ENCODE peak calls at places on chromosome 4, in five cellular contexts. One of them, this sample, is unnamed.

GRCh38 chr4:3715251-3716033 is 50.7 kb upstream of the ADRA2C start:
- DNase-seq in CD8-positive, alpha-beta memory T cell: no peak
- DNase-seq in fibroblast of lung: no peak
- DNase-seq in dorsolateral prefrontal cortex: no peak
- DNase-seq in psoas muscle: peak; percentile 41
- DNase-seq in this sample: no peak

GRCh38 chr4:186789671-186790070 is 66.0 kb upstream of the FAT1 start:
- DNase-seq in fibroblast of lung: peak; percentile 53
- DNase-seq in dorsolateral prefrontal cortex: no peak
- DNase-seq in CD8-positive, alpha-beta memory T cell: no peak
- DNase-seq in psoas muscle: no peak
- DNase-seq in this sample: no peak

GRCh38 chr4:64251779-64252178 is 157.5 kb downstream of the TECRL start:
- DNase-seq in CD8-positive, alpha-beta memory T cell: no peak
- DNase-seq in fibroblast of lung: no peak
- DNase-seq in psoas muscle: no peak
- DNase-seq in dorsolateral prefrontal cortex: no peak
- DNase-seq in this sample: no peak

GRCh38 chr4:40335508-40335860 is 351 bp downstream of the CHRNA9 start:
- DNase-seq in fibroblast of lung: no peak
- DNase-seq in dorsolateral prefrontal cortex: no peak
- DNase-seq in CD8-positive, alpha-beta memory T cell: no peak
- DNase-seq in psoas muscle: no peak
- DNase-seq in this sample: no peak

GRCh38 chr4:107689912-107690587 is 30.0 kb downstream of the PAPSS1 start:
- DNase-seq in fibroblast of lung: peak; percentile 58
- DNase-seq in dorsolateral prefrontal cortex: no peak
- DNase-seq in CD8-positive, alpha-beta memory T cell: no peak
- DNase-seq in psoas muscle: no peak
- DNase-seq in this sample: no peak

GRCh38 chr4:188221090-188221489 is 81.8 kb downstream of the TRIML1 start:
- DNase-seq in CD8-positive, alpha-beta memory T cell: no peak
- DNase-seq in dorsolateral prefrontal cortex: no peak
- DNase-seq in fibroblast of lung: no peak
- DNase-seq in psoas muscle: no peak
- DNase-seq in this sample: no peak

GRCh38 chr4:189046642-189047041 is 894.0 kb upstream of the FRG1 start:
- DNase-seq in dorsolateral prefrontal cortex: no peak
- DNase-seq in fibroblast of lung: peak; percentile 10
- DNase-seq in CD8-positive, alpha-beta memory T cell: no peak
- DNase-seq in psoas muscle: no peak
- DNase-seq in this sample: no peak

GRCh38 chr4:23835814-23836478 is 53.9 kb downstream of the PPARGC1A start:
- DNase-seq in CD8-positive, alpha-beta memory T cell: no peak
- DNase-seq in psoas muscle: no peak
- DNase-seq in dorsolateral prefrontal cortex: no peak
- DNase-seq in fibroblast of lung: no peak
- DNase-seq in this sample: no peak

GRCh38 chr4:88734403-88734949 is 36.8 kb upstream of the NAP1L5 start:
- DNase-seq in dorsolateral prefrontal cortex: no peak
- DNase-seq in CD8-positive, alpha-beta memory T cell: no peak
- DNase-seq in psoas muscle: no peak
- DNase-seq in fibroblast of lung: no peak
- DNase-seq in this sample: no peak

GRCh38 chr4:74317616-74318256 is 9.5 kb downstream of the EPGN start:
- DNase-seq in CD8-positive, alpha-beta memory T cell: no peak
- DNase-seq in psoas muscle: no peak
- DNase-seq in dorsolateral prefrontal cortex: no peak
- DNase-seq in fibroblast of lung: peak; percentile 75
- DNase-seq in this sample: no peak

GRCh38 chr4:105624530-105624929 is 72.1 kb downstream of the ARHGEF38 start:
- DNase-seq in CD8-positive, alpha-beta memory T cell: no peak
- DNase-seq in fibroblast of lung: peak; percentile 75
- DNase-seq in dorsolateral prefrontal cortex: peak; percentile 7
- DNase-seq in psoas muscle: peak; percentile 74
- DNase-seq in this sample: no peak

GRCh38 chr4:73855406-73855805 is 2.3 kb downstream of the PF4V1 start:
- DNase-seq in CD8-positive, alpha-beta memory T cell: no peak
- DNase-seq in fibroblast of lung: no peak
- DNase-seq in dorsolateral prefrontal cortex: no peak
- DNase-seq in psoas muscle: no peak
- DNase-seq in this sample: no peak

GRCh38 chr4:152536545-152537182 is 772 bp upstream of the FBXW7 start:
- DNase-seq in CD8-positive, alpha-beta memory T cell: peak; percentile 68
- DNase-seq in psoas muscle: no peak
- DNase-seq in dorsolateral prefrontal cortex: peak; percentile 10
- DNase-seq in fibroblast of lung: peak; percentile 55
- DNase-seq in this sample: no peak

GRCh38 chr4:186934255-186934654 is 210.6 kb upstream of the FAT1 start:
- DNase-seq in psoas muscle: no peak
- DNase-seq in CD8-positive, alpha-beta memory T cell: no peak
- DNase-seq in dorsolateral prefrontal cortex: no peak
- DNase-seq in fibroblast of lung: no peak
- DNase-seq in this sample: no peak

GRCh38 chr4:27082786-27083185 is 222.1 kb downstream of the STIM2 start:
- DNase-seq in CD8-positive, alpha-beta memory T cell: no peak
- DNase-seq in dorsolateral prefrontal cortex: no peak
- DNase-seq in psoas muscle: no peak
- DNase-seq in fibroblast of lung: no peak
- DNase-seq in this sample: no peak

GRCh38 chr4:10655968-10656367 is 28.6 kb downstream of the CLNK start:
- DNase-seq in psoas muscle: no peak
- DNase-seq in CD8-positive, alpha-beta memory T cell: no peak
- DNase-seq in fibroblast of lung: peak; percentile 80
- DNase-seq in dorsolateral prefrontal cortex: no peak
- DNase-seq in this sample: no peak

GRCh38 chr4:71231753-71232420 is 106.9 kb upstream of the SLC4A4 start:
- DNase-seq in CD8-positive, alpha-beta memory T cell: no peak
- DNase-seq in dorsolateral prefrontal cortex: no peak
- DNase-seq in psoas muscle: no peak
- DNase-seq in fibroblast of lung: no peak
- DNase-seq in this sample: no peak

GRCh38 chr4:71231073-71231752 is 107.6 kb upstream of the SLC4A4 start:
- DNase-seq in dorsolateral prefrontal cortex: peak; percentile 74
- DNase-seq in psoas muscle: peak; percentile 95
- DNase-seq in fibroblast of lung: peak; percentile 94
- DNase-seq in CD8-positive, alpha-beta memory T cell: no peak
- DNase-seq in this sample: peak; percentile 89

GRCh38 chr4:71230258-71230594 is 108.6 kb upstream of the SLC4A4 start:
- DNase-seq in fibroblast of lung: peak; percentile 72
- DNase-seq in CD8-positive, alpha-beta memory T cell: no peak
- DNase-seq in dorsolateral prefrontal cortex: no peak
- DNase-seq in psoas muscle: no peak
- DNase-seq in this sample: no peak

GRCh38 chr4:71230613-71231012 is 108.2 kb upstream of the SLC4A4 start:
- DNase-seq in dorsolateral prefrontal cortex: no peak
- DNase-seq in CD8-positive, alpha-beta memory T cell: no peak
- DNase-seq in psoas muscle: no peak
- DNase-seq in fibroblast of lung: no peak
- DNase-seq in this sample: no peak

GRCh38 chr4:71229477-71230257 is 109.2 kb upstream of the SLC4A4 start:
- DNase-seq in CD8-positive, alpha-beta memory T cell: no peak
- DNase-seq in fibroblast of lung: peak; percentile 83
- DNase-seq in psoas muscle: no peak
- DNase-seq in dorsolateral prefrontal cortex: peak; percentile 29
- DNase-seq in this sample: no peak
- H3K27ac ChIP-seq in CD8-positive, alpha-beta memory T cell: no peak overlapping the region
- H3K27ac ChIP-seq in fibroblast of lung: peak overlapping the region; percentile 83
- H3K27ac ChIP-seq in psoas muscle: peak overlapping the region; percentile 85
- H3K27ac ChIP-seq in dorsolateral prefrontal cortex: no peak overlapping the region
- H3K27ac ChIP-seq in this sample: peak overlapping the region; percentile 60

GRCh38 chr4:184803884-184804283 is 21.9 kb downstream of the ACSL1 start:
- DNase-seq in CD8-positive, alpha-beta memory T cell: no peak
- DNase-seq in psoas muscle: no peak
- DNase-seq in dorsolateral prefrontal cortex: no peak
- DNase-seq in fibroblast of lung: no peak
- DNase-seq in this sample: no peak

GRCh38 chr4:184804621-184805020 is 21.1 kb downstream of the ACSL1 start:
- DNase-seq in dorsolateral prefrontal cortex: no peak
- DNase-seq in fibroblast of lung: no peak
- DNase-seq in psoas muscle: no peak
- DNase-seq in CD8-positive, alpha-beta memory T cell: no peak
- DNase-seq in this sample: no peak

GRCh38 chr4:184802203-184803015 is 23.4 kb downstream of the ACSL1 start:
- DNase-seq in psoas muscle: no peak
- DNase-seq in CD8-positive, alpha-beta memory T cell: no peak
- DNase-seq in dorsolateral prefrontal cortex: no peak
- DNase-seq in fibroblast of lung: peak; percentile 17
- DNase-seq in this sample: no peak

GRCh38 chr4:184801781-184802180 is 24.0 kb downstream of the ACSL1 start:
- DNase-seq in fibroblast of lung: peak; percentile 8
- DNase-seq in CD8-positive, alpha-beta memory T cell: no peak
- DNase-seq in dorsolateral prefrontal cortex: no peak
- DNase-seq in psoas muscle: peak; percentile 54
- DNase-seq in this sample: no peak

GRCh38 chr4:184803133-184803532 is 22.6 kb downstream of the ACSL1 start:
- DNase-seq in psoas muscle: no peak
- DNase-seq in CD8-positive, alpha-beta memory T cell: no peak
- DNase-seq in fibroblast of lung: no peak
- DNase-seq in dorsolateral prefrontal cortex: no peak
- DNase-seq in this sample: no peak
- H3K4me3 ChIP-seq in psoas muscle: peak overlapping the region; percentile 71
- H3K4me3 ChIP-seq in CD8-positive, alpha-beta memory T cell: no peak overlapping the region
- H3K4me3 ChIP-seq in fibroblast of lung: no peak overlapping the region
- H3K4me3 ChIP-seq in dorsolateral prefrontal cortex: no peak overlapping the region
- H3K4me3 ChIP-seq in this sample: no peak overlapping the region

DNA sequence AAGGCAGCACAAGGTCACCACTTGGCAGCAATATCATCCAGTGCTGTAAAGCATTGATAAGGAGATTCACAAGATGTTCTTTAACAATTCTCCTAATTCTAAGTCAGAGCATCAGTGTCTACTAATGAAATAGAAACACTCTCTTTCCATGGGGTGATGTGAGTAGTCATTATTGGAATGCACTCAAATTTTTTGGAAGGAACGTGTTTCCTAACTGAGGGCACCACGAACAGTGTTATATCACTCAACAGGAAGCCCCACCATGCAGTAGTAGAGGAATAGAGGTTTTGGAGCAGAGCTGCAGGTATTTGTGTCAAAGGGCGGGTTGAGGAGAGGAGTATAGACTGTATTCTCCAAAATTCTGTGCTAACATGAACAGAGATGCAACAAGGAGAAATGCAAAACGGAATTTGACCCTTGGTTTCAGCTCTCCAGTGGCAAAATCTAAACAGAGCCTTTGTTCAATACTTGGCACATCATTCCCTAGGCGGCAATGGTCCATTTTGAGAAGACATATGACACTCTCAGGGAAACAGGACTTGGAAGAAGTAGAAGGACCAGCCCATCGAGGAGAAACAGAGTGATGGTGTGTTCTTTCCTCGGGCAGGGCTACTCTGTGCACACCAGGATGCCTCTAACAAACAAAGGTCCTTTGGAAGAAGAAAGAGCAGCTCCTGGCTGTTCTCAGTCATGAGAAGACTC is 98.9 kb downstream of the CPEB2 start:
- DNase-seq in dorsolateral prefrontal cortex: peak; percentile 4
- DNase-seq in fibroblast of lung: peak; percentile 8
- DNase-seq in CD8-positive, alpha-beta memory T cell: no peak
- DNase-seq in psoas muscle: no peak
- DNase-seq in this sample: no peak
- H3K27ac ChIP-seq in dorsolateral prefrontal cortex: peak overlapping the region; percentile 91
- H3K27ac ChIP-seq in fibroblast of lung: no peak overlapping the region
- H3K27ac ChIP-seq in CD8-positive, alpha-beta memory T cell: no peak overlapping the region
- H3K27ac ChIP-seq in psoas muscle: no peak overlapping the region
- H3K27ac ChIP-seq in this sample: no peak overlapping the region

DNA sequence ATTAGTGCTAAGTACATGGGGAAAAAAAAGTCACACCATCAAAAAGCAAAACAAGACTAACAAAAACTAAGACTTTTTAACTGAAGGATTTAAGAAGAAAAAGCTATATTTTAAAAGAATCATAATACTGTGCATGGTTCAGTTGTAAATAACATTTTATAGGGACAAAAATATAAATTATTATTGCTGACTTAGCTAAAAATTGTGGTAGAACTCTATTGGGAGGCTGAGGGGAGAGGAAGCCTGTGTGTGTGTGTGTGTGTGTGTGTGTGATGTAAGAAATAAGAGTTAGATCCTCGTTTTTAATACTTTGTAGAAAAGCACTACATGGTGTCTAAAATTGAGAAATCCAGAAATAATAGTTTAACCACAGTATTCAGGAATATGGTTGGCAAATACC is 1950.9 kb upstream of the TENM3 start:
- DNase-seq in psoas muscle: no peak
- DNase-seq in dorsolateral prefrontal cortex: no peak
- DNase-seq in CD8-positive, alpha-beta memory T cell: no peak
- DNase-seq in fibroblast of lung: no peak
- DNase-seq in this sample: no peak
- H3K4me3 ChIP-seq in psoas muscle: no peak overlapping the region
- H3K4me3 ChIP-seq in dorsolateral prefrontal cortex: no peak overlapping the region
- H3K4me3 ChIP-seq in CD8-positive, alpha-beta memory T cell: no peak overlapping the region
- H3K4me3 ChIP-seq in fibroblast of lung: no peak overlapping the region
- H3K4me3 ChIP-seq in this sample: no peak overlapping the region

GRCh38 chr4:7855731-7856130 is 83.9 kb downstream of the AFAP1 start:
- DNase-seq in psoas muscle: no peak
- DNase-seq in fibroblast of lung: no peak
- DNase-seq in CD8-positive, alpha-beta memory T cell: no peak
- DNase-seq in dorsolateral prefrontal cortex: no peak
- DNase-seq in this sample: no peak

GRCh38 chr4:7854697-7855370 is 84.8 kb downstream of the AFAP1 start:
- DNase-seq in psoas muscle: no peak
- DNase-seq in dorsolateral prefrontal cortex: no peak
- DNase-seq in fibroblast of lung: no peak
- DNase-seq in CD8-positive, alpha-beta memory T cell: peak; percentile 56
- DNase-seq in this sample: no peak

GRCh38 chr4:7854211-7854610 is 85.5 kb downstream of the AFAP1 start:
- DNase-seq in psoas muscle: peak; percentile 66
- DNase-seq in fibroblast of lung: no peak
- DNase-seq in CD8-positive, alpha-beta memory T cell: no peak
- DNase-seq in dorsolateral prefrontal cortex: no peak
- DNase-seq in this sample: no peak

GRCh38 chr4:7852568-7853185 is 87.0 kb downstream of the AFAP1 start:
- DNase-seq in dorsolateral prefrontal cortex: no peak
- DNase-seq in psoas muscle: no peak
- DNase-seq in CD8-positive, alpha-beta memory T cell: no peak
- DNase-seq in fibroblast of lung: no peak
- DNase-seq in this sample: no peak

DNA sequence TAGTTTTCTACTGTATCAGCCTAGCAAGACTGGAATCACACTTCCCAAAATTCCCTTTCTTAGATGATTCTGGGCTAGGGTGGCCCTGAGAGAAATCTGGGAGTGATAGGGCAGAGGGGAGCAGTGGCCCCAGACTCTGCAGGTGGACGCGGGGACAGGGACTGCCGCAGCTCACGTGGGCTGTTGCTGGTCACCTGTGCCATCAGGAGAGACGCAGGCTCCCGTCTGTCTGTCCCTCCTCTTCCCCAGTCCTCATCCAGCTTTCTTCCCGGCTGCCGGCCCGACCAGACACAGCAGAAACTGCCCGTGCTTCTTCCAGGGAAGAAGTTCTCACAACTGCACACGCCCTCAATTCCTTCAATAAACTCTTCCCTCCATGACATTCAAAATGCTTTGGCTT is 86.4 kb downstream of the AFAP1 start:
- DNase-seq in CD8-positive, alpha-beta memory T cell: no peak
- DNase-seq in dorsolateral prefrontal cortex: no peak
- DNase-seq in fibroblast of lung: no peak
- DNase-seq in psoas muscle: no peak
- DNase-seq in this sample: no peak
- H3K27ac ChIP-seq in CD8-positive, alpha-beta memory T cell: no peak overlapping the region
- H3K27ac ChIP-seq in dorsolateral prefrontal cortex: no peak overlapping the region
- H3K27ac ChIP-seq in fibroblast of lung: no peak overlapping the region
- H3K27ac ChIP-seq in psoas muscle: no peak overlapping the region
- H3K27ac ChIP-seq in this sample: no peak overlapping the region